ENCODE peak calls at places on chromosomes 5 and 9, in four cellular contexts. Z is GM12878, G is HepG2, N is K562. K is an unnamed sample.

GRCh38 chr5:99715921-99716320 is 787.1 kb upstream of the CHD1 start:
- DNase-seq in G (no peak), N (no peak), Z (no peak), K (no peak)

GRCh38 chr5:127358274-127358673 is 67.7 kb downstream of the MEGF10 start:
- DNase-seq in Z (no peak), N (no peak), G (no peak), K (no peak)

GRCh38 chr5:157917909-157918809 is 59.2 kb upstream of the CLINT1 start:
- DNase-seq in Z (no peak), G (peak; percentile 58), N (peak; percentile 24), K (peak; percentile 50)

GRCh38 chr9:103037508-103038477 is 42.7 kb downstream of the CYLC2 start:
- DNase-seq in N (no peak), G (no peak), Z (no peak), K (no peak)

GRCh38 chr9:120914953-120915352 is 11.6 kb downstream of the TRAF1 start:
- DNase-seq in Z (no peak), G (no peak), N (no peak), K (no peak)

GRCh38 chr5:45532826-45533624 is 163.2 kb downstream of the HCN1 start:
- DNase-seq in N (no peak), Z (no peak), G (no peak), K (no peak)

GRCh38 chr5:72280655-72281069 is 39.4 kb downstream of the MRPS27 start:
- DNase-seq in N (peak; percentile 38), Z (no peak), G (no peak), K (no peak)

GRCh38 chr9:135228983-135229625 is 141.6 kb downstream of the OLFM1 start:
- DNase-seq in N (no peak), Z (no peak), G (no peak), K (no peak)

GRCh38 chr9:21097817-21098216 is 20.1 kb upstream of the IFNB1 start:
- DNase-seq in G (no peak), Z (no peak), N (no peak), K (no peak)

GRCh38 chr5:168390491-168390890 is 95.8 kb upstream of the RARS1 start:
- DNase-seq in G (no peak), Z (no peak), N (no peak), K (no peak)

GRCh38 chr9:84300271-84300670 is 40.3 kb downstream of the SLC28A3 start:
- DNase-seq in Z (no peak), N (no peak), G (no peak), K (no peak)

GRCh38 chr5:30398427-30398826 is 795.1 kb upstream of the CDH6 start:
- DNase-seq in G (no peak), Z (no peak), N (no peak), K (no peak)

GRCh38 chr9:121827251-121827967 is 176.0 kb downstream of the DAB2IP start:
- DNase-seq in N (no peak), Z (no peak), G (no peak), K (peak; percentile 46)

GRCh38 chr5:128227984-128228383 is 144.4 kb downstream of the SLC12A2 start:
- DNase-seq in N (no peak), Z (no peak), G (no peak), K (no peak)

GRCh38 chr5:68046445-68046844 is 169.1 kb upstream of the PIK3R1 start:
- DNase-seq in G (peak; percentile 6), Z (no peak), N (no peak), K (no peak)

GRCh38 chr5:158832096-158832495 is 267.6 kb downstream of the EBF1 start:
- DNase-seq in G (no peak), Z (no peak), N (no peak), K (no peak)

GRCh38 chr5:150639751-150640150 is 709 bp upstream of the SYNPO start:
- DNase-seq in N (no peak), Z (no peak), G (no peak), K (no peak)

GRCh38 chr9:129709471-129710460 is 43.1 kb downstream of the PTGES start:
- DNase-seq in Z (no peak), N (no peak), G (no peak), K (no peak)

GRCh38 chr5:58334035-58334434 is 125.9 kb downstream of the PLK2 start:
- DNase-seq in N (no peak), G (no peak), Z (no peak), K (no peak)

GRCh38 chr9:125821078-125821477 is 73.9 kb downstream of the PBX3 start:
- DNase-seq in N (no peak), G (no peak), Z (no peak), K (no peak)

GRCh38 chr5:2582507-2582906 is 169.0 kb downstream of the IRX2 start:
- DNase-seq in G (no peak), N (no peak), Z (no peak), K (no peak)

GRCh38 chr5:143442398-143442797 is 38.9 kb upstream of the NR3C1 start:
- DNase-seq in G (no peak), Z (no peak), N (no peak), K (no peak)

GRCh38 chr5:6856658-6857057 is 143.4 kb downstream of the TENT4A start:
- DNase-seq in Z (no peak), N (no peak), G (no peak), K (no peak)

GRCh38 chr5:121596882-121597281 is 254.8 kb upstream of the FTMT start:
- DNase-seq in G (no peak), Z (no peak), N (no peak), K (no peak)

GRCh38 chr9:111038336-111039202 is at the start of gene LPAR1:
- DNase-seq in G (no peak), Z (no peak), N (no peak), K (peak; percentile 72)

GRCh38 chr5:145198871-145199270 is 636.3 kb downstream of the PRELID2 start:
- DNase-seq in G (no peak), Z (no peak), N (no peak), K (no peak)
- TF ChIP-seq CBX5 in G (no peak), Z (no peak), N (no peak), K (no peak)

GRCh38 chr5:56791396-56791795 is 24.0 kb upstream of the MAP3K1 start:
- DNase-seq in Z (no peak), G (no peak), N (no peak), K (no peak)
- TF ChIP-seq CBX5 in Z (no peak), G (no peak), N (no peak), K (no peak)

GRCh38 chr9:82531795-82532194 is 531.1 kb downstream of the RASEF start:
- DNase-seq in N (no peak), G (peak; percentile 35), Z (no peak), K (no peak)

GRCh38 chr9:82535432-82535998 is 527.4 kb downstream of the RASEF start:
- DNase-seq in G (no peak), Z (no peak), N (no peak), K (no peak)

GRCh38 chr9:82526629-82527028 is 536.3 kb downstream of the RASEF start:
- DNase-seq in N (no peak), G (no peak), Z (no peak), K (no peak)

GRCh38 chr9:82532504-82532903 is 530.4 kb downstream of the RASEF start:
- DNase-seq in G (peak; percentile 13), N (no peak), Z (no peak), K (no peak)
- TF ChIP-seq CBX5 in G (no peak), N (no peak), Z (no peak), K (no peak)

DNA sequence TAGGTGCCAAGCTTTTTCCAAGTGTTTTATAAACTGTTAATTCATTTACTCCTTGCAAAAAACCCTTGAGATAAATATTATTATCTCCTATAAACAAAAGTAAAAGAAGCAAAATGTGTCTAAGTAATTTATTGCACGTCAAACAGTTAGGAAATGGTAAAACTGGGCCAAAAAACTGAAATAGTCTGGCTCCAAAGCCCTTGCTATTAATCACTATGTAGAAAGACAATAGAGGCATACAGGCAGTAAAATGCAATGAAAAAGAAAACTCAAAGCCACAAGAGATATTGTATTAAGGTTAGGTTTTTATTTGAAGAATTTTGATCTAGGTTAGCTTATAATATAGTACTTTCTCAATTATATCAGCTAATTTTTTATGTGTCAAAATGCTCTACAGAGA is 457.7 kb downstream of the ANXA1 start:
- DNase-seq in G (no peak), Z (no peak), N (no peak), K (no peak)
- TF ChIP-seq CBX5 in G (no peak), Z (no peak), N (no peak), K (no peak)